ENCODE peak calls at places on chromosomes 1 and 21, in four cellular contexts. M is cardiac muscle cell; D is thoracic aorta; B is CD4-positive, alpha-beta T cell. X is an unnamed sample.

GRCh38 chr1:204846546-204846945 is 24.1 kb upstream of the NFASC start:
- DNase-seq in B (no peak), M (no peak), D (no peak), X (no peak)

GRCh38 chr1:150256193-150256548 is 1.4 kb upstream of the CA14 start:
- DNase-seq in D (no peak), M (no peak), B (no peak), X (no peak)

GRCh38 chr1:21865943-21866628 is 54.0 kb downstream of the LDLRAD2 start:
- DNase-seq in M (no peak), B (no peak), D (no peak), X (no peak)

GRCh38 chr1:203420220-203420705 is 55.3 kb upstream of the PRELP start:
- DNase-seq in M (no peak), D (no peak), B (no peak), X (no peak)

GRCh38 chr1:67983867-67984266 is 66.6 kb downstream of the DIRAS3 start:
- DNase-seq in D (no peak), B (no peak), M (no peak), X (no peak)

GRCh38 chr1:159936284-159936904 is 9.0 kb downstream of the IGSF9 start:
- DNase-seq in B (peak; percentile 83), D (no peak), M (peak; percentile 67), X (peak; percentile 86)

GRCh38 chr1:241462371-241462770 is 57.2 kb downstream of the FH start:
- DNase-seq in B (no peak), M (peak; percentile 71), D (no peak), X (no peak)

GRCh38 chr1:18643154-18644012 is 12.7 kb downstream of the PAX7 start:
- DNase-seq in M (no peak), D (no peak), B (no peak), X (no peak)

GRCh38 chr1:222950892-222951291 is 136.1 kb downstream of the DISP1 start:
- DNase-seq in D (no peak), B (no peak), M (no peak), X (no peak)

GRCh38 chr1:190258003-190258402 is 219.7 kb downstream of the BRINP3 start:
- DNase-seq in M (no peak), D (no peak), B (no peak), X (no peak)

GRCh38 chr1:6440198-6441126 is 15.9 kb downstream of the ESPN start:
- DNase-seq in B (peak; percentile 63), M (peak; percentile 46), D (no peak), X (no peak)
- TF ChIP-seq CTCF in B (peak; percentile 27), M (peak; percentile 26), D (no peak), X (no peak)

DNA sequence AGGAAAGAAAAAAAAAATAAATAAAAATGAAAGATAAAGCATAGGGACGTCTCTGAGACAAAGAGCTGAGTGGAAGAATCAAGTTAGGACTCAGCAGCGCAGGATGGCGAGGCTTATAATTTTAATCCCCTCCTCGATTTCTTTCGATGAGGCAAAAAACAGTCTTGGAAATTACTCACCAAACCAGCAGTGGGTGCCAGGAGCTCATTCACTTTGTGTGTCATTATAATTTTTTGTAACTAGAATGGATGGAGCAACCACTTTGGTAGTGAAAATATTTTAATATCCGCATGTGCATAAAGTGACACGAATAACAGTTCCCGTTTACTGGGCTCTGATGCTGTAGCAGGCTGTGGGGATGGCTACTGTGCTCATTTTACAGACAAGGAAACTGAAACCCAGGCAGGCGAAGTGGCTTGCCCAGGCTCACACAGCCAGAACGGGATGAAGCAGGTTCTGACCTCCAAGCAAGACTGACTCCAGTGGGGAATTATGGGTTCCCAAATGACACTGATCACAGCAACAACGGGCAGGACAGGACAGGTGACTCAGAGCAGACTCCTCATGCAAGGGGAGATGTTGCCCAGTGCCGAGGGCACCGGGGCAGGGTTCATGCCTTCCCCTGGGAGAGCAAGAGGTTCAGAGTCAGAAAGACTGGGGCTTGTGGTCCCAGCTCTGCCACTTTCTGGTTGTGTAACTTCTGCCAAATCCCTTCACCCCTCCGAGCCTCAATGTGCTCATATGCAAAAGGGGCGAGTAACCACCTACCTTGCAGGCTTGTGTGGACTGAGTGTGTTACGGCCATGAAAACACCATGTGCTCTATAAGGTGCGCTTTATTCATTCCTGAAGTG is 63.6 kb downstream of the RUNX3 start:
- DNase-seq in M (no peak), D (no peak), B (no peak), X (no peak)
- TF ChIP-seq CTCF in M (no peak), D (no peak), B (no peak), X (no peak)

DNA sequence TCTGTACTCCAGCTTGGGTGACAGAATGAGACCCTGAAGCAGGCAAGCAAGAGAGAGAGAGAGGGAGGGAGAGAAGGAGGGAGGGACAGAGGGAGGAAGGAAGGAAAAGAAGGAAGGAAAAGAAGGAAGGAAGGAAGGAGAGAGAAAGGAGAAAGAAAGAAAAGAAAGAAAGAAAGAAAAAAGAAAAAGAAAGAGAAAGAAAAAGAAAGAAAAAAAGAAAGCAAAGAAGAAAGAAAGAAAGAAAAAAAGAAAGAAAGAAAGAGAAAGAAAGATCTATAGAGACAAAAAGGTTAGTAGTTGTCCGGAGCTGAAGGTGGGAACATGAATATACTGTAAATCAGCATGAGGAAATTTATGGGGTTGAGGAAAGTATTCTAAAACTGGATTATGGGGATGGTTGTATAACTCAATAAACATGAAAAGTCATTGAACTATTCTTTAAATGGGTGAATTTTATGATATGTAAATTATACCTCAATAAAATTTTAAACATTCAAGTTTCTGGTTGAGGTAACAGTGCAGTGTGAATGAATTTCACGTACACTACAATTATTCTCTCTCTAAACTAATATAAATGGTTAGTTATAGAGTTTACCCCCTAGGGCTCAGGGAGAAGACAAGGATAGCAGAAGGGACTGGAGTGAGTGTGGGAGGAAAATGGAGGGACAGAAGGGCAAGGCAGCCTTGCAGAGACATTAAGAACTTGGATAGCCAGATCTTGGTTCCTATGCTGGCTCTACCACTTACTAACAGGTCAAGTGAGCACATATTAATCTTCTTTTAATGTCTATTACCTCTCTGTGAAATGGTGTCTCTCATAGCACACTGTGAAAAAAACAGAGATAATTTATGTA is 24.8 kb upstream of the SERTAD4 start:
- DNase-seq in B (no peak), D (no peak), M (no peak), X (no peak)
- TF ChIP-seq CTCF in B (no peak), D (no peak), M (no peak), X (no peak)

GRCh38 chr1:6416906-6417305 is 2.8 kb downstream of the HES2 start:
- DNase-seq in D (no peak), B (no peak), M (no peak), X (no peak)
- TF ChIP-seq CTCF in D (no peak), B (no peak), M (no peak), X (no peak)

DNA sequence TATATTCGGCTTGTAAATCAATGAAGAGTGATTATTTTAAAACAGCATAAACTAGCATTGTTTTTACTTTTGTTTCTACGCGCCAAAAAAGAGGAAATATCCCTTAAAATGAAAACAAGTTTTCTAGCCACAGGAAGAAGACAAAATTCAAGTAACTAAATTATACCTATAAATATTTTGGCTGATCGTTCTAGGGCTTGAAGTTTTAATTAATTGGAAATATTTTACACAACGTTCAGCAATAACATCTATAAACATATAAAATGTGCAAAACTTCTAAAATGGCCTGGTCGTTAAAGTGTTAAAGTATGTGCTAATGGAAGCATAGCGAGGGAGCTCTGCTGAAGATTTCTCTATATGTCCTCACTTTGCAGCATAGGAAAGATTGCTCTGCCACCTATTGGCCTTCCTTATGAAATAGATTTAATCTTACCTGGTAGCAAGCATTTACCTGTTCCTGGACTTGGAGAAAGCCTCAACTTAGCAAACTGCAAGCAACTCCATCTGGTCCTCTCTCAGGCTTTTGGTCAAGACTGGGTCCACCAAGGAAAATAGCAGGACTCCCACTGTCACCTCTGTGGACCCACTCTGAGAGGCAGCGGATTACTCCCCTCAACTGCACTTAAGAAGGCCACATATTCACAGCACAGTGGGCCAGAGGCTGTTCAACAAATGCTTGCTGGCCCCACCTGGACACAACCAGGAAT is 351.3 kb upstream of the RUNX1 start:
- DNase-seq in B (peak; percentile 12), D (no peak), M (peak; percentile 81), X (no peak)
- TF ChIP-seq CTCF in B (peak; percentile 75), D (peak; percentile 36), M (peak; percentile 52), X (no peak)

GRCh38 chr21:37405629-37406028 is 39.1 kb downstream of the DYRK1A start:
- DNase-seq in D (no peak), M (no peak), B (no peak), X (no peak)
- TF ChIP-seq CTCF in D (no peak), M (no peak), B (no peak), X (no peak)

X was measured in omental fat pad.